ENCODE peak calls at places on chromosomes 12 and 14, in five cellular contexts. One of them, this sample, is unnamed.

GRCh38 chr12:26158078-26158764 is 33.4 kb upstream of the BHLHE41 start:
- DNase-seq in neuronal stem cell: no peak
- DNase-seq in H9: peak; percentile 69
- DNase-seq in IMR-90: no peak
- DNase-seq in mesenchymal stem cell: no peak
- DNase-seq in this sample: peak; percentile 71

GRCh38 chr12:101697930-101698781 is 716 bp downstream of the CHPT1 start:
- DNase-seq in IMR-90: peak; percentile 7
- DNase-seq in neuronal stem cell: peak; percentile 42
- DNase-seq in mesenchymal stem cell: peak; percentile 48
- DNase-seq in H9: peak; percentile 40
- DNase-seq in this sample: peak; percentile 32

GRCh38 chr14:103002578-103003350 is 54.6 kb downstream of the CDC42BPB start:
- DNase-seq in neuronal stem cell: no peak
- DNase-seq in H9: no peak
- DNase-seq in IMR-90: no peak
- DNase-seq in mesenchymal stem cell: no peak
- DNase-seq in this sample: no peak

GRCh38 chr14:94923771-94924170 is 153.9 kb upstream of the GSC start:
- DNase-seq in mesenchymal stem cell: no peak
- DNase-seq in IMR-90: no peak
- DNase-seq in neuronal stem cell: no peak
- DNase-seq in H9: no peak
- DNase-seq in this sample: no peak

GRCh38 chr12:96810477-96810876 is 96.6 kb upstream of the NEDD1 start:
- DNase-seq in mesenchymal stem cell: no peak
- DNase-seq in IMR-90: no peak
- DNase-seq in neuronal stem cell: no peak
- DNase-seq in H9: no peak
- DNase-seq in this sample: no peak

GRCh38 chr12:121626853-121627623 is 708 bp downstream of the ORAI1 start:
- DNase-seq in mesenchymal stem cell: peak; percentile 87
- DNase-seq in IMR-90: peak; percentile 61
- DNase-seq in H9: peak; percentile 82
- DNase-seq in neuronal stem cell: peak; percentile 48
- DNase-seq in this sample: peak; percentile 91

GRCh38 chr12:57127101-57127709 is 1.1 kb upstream of the LRP1 start:
- DNase-seq in neuronal stem cell: peak; percentile 71
- DNase-seq in mesenchymal stem cell: peak; percentile 60
- DNase-seq in IMR-90: no peak
- DNase-seq in H9: peak; percentile 89
- DNase-seq in this sample: peak; percentile 89

GRCh38 chr12:41011939-41012338 is 176.2 kb upstream of the PDZRN4 start:
- DNase-seq in mesenchymal stem cell: no peak
- DNase-seq in H9: no peak
- DNase-seq in IMR-90: no peak
- DNase-seq in neuronal stem cell: no peak
- DNase-seq in this sample: peak; percentile 25

GRCh38 chr12:103771466-103771865 is 69.6 kb downstream of the NT5DC3 start:
- DNase-seq in H9: peak; percentile 81
- DNase-seq in mesenchymal stem cell: peak; percentile 60
- DNase-seq in neuronal stem cell: no peak
- DNase-seq in IMR-90: peak; percentile 44
- DNase-seq in this sample: peak; percentile 84

GRCh38 chr12:99043319-99043914 is 398.3 kb downstream of the APAF1 start:
- DNase-seq in mesenchymal stem cell: peak; percentile 50
- DNase-seq in H9: peak; percentile 71
- DNase-seq in neuronal stem cell: peak; percentile 71
- DNase-seq in IMR-90: peak; percentile 64
- DNase-seq in this sample: peak; percentile 74

GRCh38 chr12:81639196-81639595 is 120.0 kb downstream of the PPFIA2 start:
- DNase-seq in IMR-90: no peak
- DNase-seq in neuronal stem cell: no peak
- DNase-seq in H9: no peak
- DNase-seq in mesenchymal stem cell: no peak
- DNase-seq in this sample: no peak

GRCh38 chr14:64444984-64445845 is 20.1 kb upstream of the AKAP5 start:
- DNase-seq in mesenchymal stem cell: peak; percentile 88
- DNase-seq in IMR-90: peak; percentile 77
- DNase-seq in neuronal stem cell: no peak
- DNase-seq in H9: no peak
- DNase-seq in this sample: peak; percentile 48

GRCh38 chr12:39372929-39373328 is 70.0 kb downstream of the KIF21A start:
- DNase-seq in neuronal stem cell: no peak
- DNase-seq in H9: no peak
- DNase-seq in IMR-90: no peak
- DNase-seq in mesenchymal stem cell: no peak
- DNase-seq in this sample: no peak

GRCh38 chr14:24885410-24885913 is 164.5 kb downstream of the STXBP6 start:
- DNase-seq in IMR-90: no peak
- DNase-seq in H9: no peak
- DNase-seq in neuronal stem cell: no peak
- DNase-seq in mesenchymal stem cell: no peak
- DNase-seq in this sample: no peak

GRCh38 chr12:121287267-121287954 is 9.1 kb downstream of the CAMKK2 start:
- DNase-seq in neuronal stem cell: no peak
- DNase-seq in IMR-90: peak; percentile 81
- DNase-seq in H9: no peak
- DNase-seq in mesenchymal stem cell: peak; percentile 63
- DNase-seq in this sample: peak; percentile 60

GRCh38 chr14:23539209-23539866 is 12.2 kb downstream of the ZFHX2 start:
- DNase-seq in IMR-90: peak; percentile 28
- DNase-seq in neuronal stem cell: peak; percentile 78
- DNase-seq in H9: peak; percentile 85
- DNase-seq in mesenchymal stem cell: peak; percentile 50
- DNase-seq in this sample: peak; percentile 92

GRCh38 chr14:39374846-39375245 is 57.4 kb downstream of the FBXO33 start:
- DNase-seq in mesenchymal stem cell: peak; percentile 43
- DNase-seq in IMR-90: peak; percentile 74
- DNase-seq in neuronal stem cell: no peak
- DNase-seq in H9: no peak
- DNase-seq in this sample: no peak

GRCh38 chr12:120744922-120745493 is 19.4 kb downstream of the ACADS start:
- DNase-seq in H9: no peak
- DNase-seq in mesenchymal stem cell: no peak
- DNase-seq in neuronal stem cell: no peak
- DNase-seq in IMR-90: no peak
- DNase-seq in this sample: no peak

GRCh38 chr12:108352591-108352990 is 13.5 kb upstream of the CMKLR1 start:
- DNase-seq in mesenchymal stem cell: no peak
- DNase-seq in H9: no peak
- DNase-seq in neuronal stem cell: no peak
- DNase-seq in IMR-90: no peak
- DNase-seq in this sample: no peak

GRCh38 chr14:59679872-59680271 is 103.3 kb upstream of the CCDC175 start:
- DNase-seq in H9: no peak
- DNase-seq in IMR-90: no peak
- DNase-seq in mesenchymal stem cell: peak; percentile 36
- DNase-seq in neuronal stem cell: peak; percentile 41
- DNase-seq in this sample: peak; percentile 77

GRCh38 chr12:124508323-124509096 is 58.9 kb downstream of the NCOR2 start:
- DNase-seq in H9: no peak
- DNase-seq in neuronal stem cell: no peak
- DNase-seq in IMR-90: peak; percentile 27
- DNase-seq in mesenchymal stem cell: peak; percentile 56
- DNase-seq in this sample: no peak

GRCh38 chr14:32697704-32698103 is 241.0 kb upstream of the NPAS3 start:
- DNase-seq in neuronal stem cell: no peak
- DNase-seq in IMR-90: peak; percentile 54
- DNase-seq in mesenchymal stem cell: peak; percentile 46
- DNase-seq in H9: no peak
- DNase-seq in this sample: no peak

GRCh38 chr12:79174656-79175055 is 310.1 kb downstream of the SYT1 start:
- DNase-seq in IMR-90: peak; percentile 77
- DNase-seq in mesenchymal stem cell: peak; percentile 52
- DNase-seq in H9: no peak
- DNase-seq in neuronal stem cell: no peak
- DNase-seq in this sample: peak; percentile 41

GRCh38 chr14:80653951-80654350 is 287.6 kb downstream of the CEP128 start:
- DNase-seq in IMR-90: peak; percentile 16
- DNase-seq in H9: no peak
- DNase-seq in mesenchymal stem cell: no peak
- DNase-seq in neuronal stem cell: no peak
- DNase-seq in this sample: peak; percentile 71

GRCh38 chr14:94321421-94322271 is 1.5 kb downstream of the SERPINA6 start:
- DNase-seq in IMR-90: no peak
- DNase-seq in neuronal stem cell: no peak
- DNase-seq in mesenchymal stem cell: no peak
- DNase-seq in H9: no peak
- DNase-seq in this sample: no peak

GRCh38 chr12:68180792-68181744 is 21.5 kb upstream of the IFNG start:
- DNase-seq in neuronal stem cell: no peak
- DNase-seq in IMR-90: no peak
- DNase-seq in H9: no peak
- DNase-seq in mesenchymal stem cell: no peak
- DNase-seq in this sample: no peak

GRCh38 chr12:75892779-75893408 is 138.7 kb downstream of the PHLDA1 start:
- DNase-seq in neuronal stem cell: no peak
- DNase-seq in H9: no peak
- DNase-seq in mesenchymal stem cell: peak; percentile 70
- DNase-seq in IMR-90: peak; percentile 85
- DNase-seq in this sample: peak; percentile 99

GRCh38 chr14:106790189-106791036 is 1264.0 kb downstream of the TMEM121 start:
- DNase-seq in mesenchymal stem cell: no peak
- DNase-seq in H9: no peak
- DNase-seq in IMR-90: no peak
- DNase-seq in neuronal stem cell: no peak
- DNase-seq in this sample: peak; percentile 1

GRCh38 chr14:65069874-65070709 is 32.2 kb downstream of the MAX start:
- DNase-seq in IMR-90: no peak
- DNase-seq in H9: no peak
- DNase-seq in mesenchymal stem cell: no peak
- DNase-seq in neuronal stem cell: no peak
- DNase-seq in this sample: no peak

GRCh38 chr12:70798016-70798768 is 122.3 kb downstream of the PTPRR start:
- DNase-seq in IMR-90: no peak
- DNase-seq in H9: no peak
- DNase-seq in mesenchymal stem cell: no peak
- DNase-seq in neuronal stem cell: no peak
- DNase-seq in this sample: no peak

GRCh38 chr14:95226801-95227200 is 69.5 kb upstream of the DICER1 start:
- DNase-seq in mesenchymal stem cell: no peak
- DNase-seq in neuronal stem cell: no peak
- DNase-seq in IMR-90: no peak
- DNase-seq in H9: no peak
- DNase-seq in this sample: no peak

GRCh38 chr12:8692573-8692972 is 5.2 kb upstream of the RIMKLB start:
- DNase-seq in neuronal stem cell: peak; percentile 55
- DNase-seq in H9: peak; percentile 86
- DNase-seq in IMR-90: peak; percentile 71
- DNase-seq in mesenchymal stem cell: peak; percentile 50
- DNase-seq in this sample: peak; percentile 91

GRCh38 chr14:102086972-102087761 is at the start of gene HSP90AA1:
- DNase-seq in IMR-90: peak; percentile 88
- DNase-seq in neuronal stem cell: peak; percentile 95
- DNase-seq in mesenchymal stem cell: peak; percentile 90
- DNase-seq in H9: peak; percentile 90
- DNase-seq in this sample: peak; percentile 96

GRCh38 chr14:59306775-59307174 is 118.3 kb downstream of the DAAM1 start:
- DNase-seq in H9: no peak
- DNase-seq in IMR-90: peak; percentile 73
- DNase-seq in neuronal stem cell: no peak
- DNase-seq in mesenchymal stem cell: peak; percentile 45
- DNase-seq in this sample: peak; percentile 32

GRCh38 chr12:84756961-84757360 is 155.6 kb downstream of the SLC6A15 start:
- DNase-seq in mesenchymal stem cell: peak; percentile 64
- DNase-seq in IMR-90: peak; percentile 73
- DNase-seq in H9: no peak
- DNase-seq in neuronal stem cell: no peak
- DNase-seq in this sample: no peak
- H4K8ac ChIP-seq in mesenchymal stem cell: no peak overlapping the region
- H4K8ac ChIP-seq in IMR-90: no peak overlapping the region
- H4K8ac ChIP-seq in H9: no peak overlapping the region
- H4K8ac ChIP-seq in neuronal stem cell: no peak overlapping the region
- H4K8ac ChIP-seq in this sample: no peak overlapping the region

GRCh38 chr12:11885261-11886038 is 185.3 kb upstream of the BCL2L14 start:
- DNase-seq in mesenchymal stem cell: peak; percentile 62
- DNase-seq in neuronal stem cell: no peak
- DNase-seq in H9: no peak
- DNase-seq in IMR-90: peak; percentile 76
- DNase-seq in this sample: peak; percentile 68

GRCh38 chr12:11888029-11888428 is 182.7 kb upstream of the BCL2L14 start:
- DNase-seq in H9: no peak
- DNase-seq in neuronal stem cell: no peak
- DNase-seq in IMR-90: no peak
- DNase-seq in mesenchymal stem cell: no peak
- DNase-seq in this sample: no peak

GRCh38 chr12:11884661-11885060 is 186.1 kb upstream of the BCL2L14 start:
- DNase-seq in H9: no peak
- DNase-seq in IMR-90: peak; percentile 19
- DNase-seq in neuronal stem cell: no peak
- DNase-seq in mesenchymal stem cell: peak; percentile 25
- DNase-seq in this sample: no peak

GRCh38 chr12:11882301-11883019 is 188.3 kb upstream of the BCL2L14 start:
- DNase-seq in neuronal stem cell: no peak
- DNase-seq in IMR-90: no peak
- DNase-seq in mesenchymal stem cell: no peak
- DNase-seq in H9: no peak
- DNase-seq in this sample: no peak

DNA sequence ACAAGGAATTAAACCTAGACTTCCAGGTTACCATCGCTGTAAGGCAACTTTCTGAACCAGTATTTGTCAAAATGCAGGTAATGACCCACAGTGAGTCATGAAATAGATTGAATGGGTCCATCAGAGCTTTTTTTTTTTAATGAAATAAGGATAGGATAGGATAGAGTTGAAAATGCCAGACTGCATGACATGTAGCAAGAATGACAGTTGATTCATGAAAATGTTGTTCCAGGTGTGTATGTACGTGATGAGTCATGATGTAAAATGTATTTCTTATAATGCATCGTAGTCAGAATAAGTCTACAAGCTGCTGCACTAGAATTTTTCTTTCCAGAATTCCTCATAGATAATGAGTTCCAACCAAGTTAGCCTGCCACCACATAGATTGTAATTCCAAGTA is 184.4 kb upstream of the BCL2L14 start:
- DNase-seq in H9: no peak
- DNase-seq in IMR-90: no peak
- DNase-seq in neuronal stem cell: no peak
- DNase-seq in mesenchymal stem cell: no peak
- DNase-seq in this sample: no peak
- H3K27ac ChIP-seq in H9: no peak overlapping the region
- H3K27ac ChIP-seq in IMR-90: no peak overlapping the region
- H3K27ac ChIP-seq in neuronal stem cell: no peak overlapping the region
- H3K27ac ChIP-seq in mesenchymal stem cell: no peak overlapping the region
- H3K27ac ChIP-seq in this sample: no peak overlapping the region

GRCh38 chr14:105192866-105193731 is 12.0 kb upstream of the NUDT14 start:
- DNase-seq in mesenchymal stem cell: no peak
- DNase-seq in IMR-90: peak; percentile 35
- DNase-seq in H9: no peak
- DNase-seq in neuronal stem cell: no peak
- DNase-seq in this sample: no peak
- H2BK5ac ChIP-seq in mesenchymal stem cell: no peak overlapping the region
- H2BK5ac ChIP-seq in IMR-90: no peak overlapping the region
- H2BK5ac ChIP-seq in H9: no peak overlapping the region
- H2BK5ac ChIP-seq in neuronal stem cell: peak overlapping the region; percentile 75
- H2BK5ac ChIP-seq in this sample: no peak overlapping the region

GRCh38 chr14:72495668-72496067 is 398.2 kb downstream of the DPF3 start:
- DNase-seq in mesenchymal stem cell: peak; percentile 8
- DNase-seq in neuronal stem cell: no peak
- DNase-seq in IMR-90: peak; percentile 34
- DNase-seq in H9: no peak
- DNase-seq in this sample: no peak
- H4K8ac ChIP-seq in mesenchymal stem cell: no peak overlapping the region
- H4K8ac ChIP-seq in neuronal stem cell: no peak overlapping the region
- H4K8ac ChIP-seq in IMR-90: no peak overlapping the region
- H4K8ac ChIP-seq in H9: no peak overlapping the region
- H4K8ac ChIP-seq in this sample: no peak overlapping the region

This sample was measured in mesendoderm.